ENCODE peak calls at places on chromosomes 7 and 10, in six cellular contexts. One of them, this sample, is unnamed.

GRCh38 chr10:114970515-114970914 is 32.5 kb downstream of the TRUB1 start:
- DNase-seq in GM23338: peak
- DNase-seq in stomach: no peak
- DNase-seq in K562: no peak
- DNase-seq in SK-N-SH: no peak
- DNase-seq in Panc1: no peak
- DNase-seq in this sample: no peak

GRCh38 chr10:80204801-80205477 is 398 bp downstream of the ANXA11 start:
- DNase-seq in Panc1: no peak
- DNase-seq in stomach: peak
- DNase-seq in GM23338: peak
- DNase-seq in K562: peak
- DNase-seq in SK-N-SH: peak
- DNase-seq in this sample: peak

GRCh38 chr7:148334959-148335577 is 255.5 kb upstream of the C7orf33 start:
- DNase-seq in Panc1: no peak
- DNase-seq in SK-N-SH: no peak
- DNase-seq in stomach: no peak
- DNase-seq in GM23338: no peak
- DNase-seq in K562: no peak
- DNase-seq in this sample: no peak

GRCh38 chr10:3969876-3970666 is 185.1 kb upstream of the KLF6 start:
- DNase-seq in stomach: no peak
- DNase-seq in GM23338: no peak
- DNase-seq in K562: no peak
- DNase-seq in SK-N-SH: no peak
- DNase-seq in Panc1: no peak
- DNase-seq in this sample: no peak

GRCh38 chr7:68760556-68760955 is 837.7 kb upstream of the AUTS2 start:
- DNase-seq in stomach: no peak
- DNase-seq in GM23338: no peak
- DNase-seq in K562: no peak
- DNase-seq in SK-N-SH: no peak
- DNase-seq in Panc1: no peak
- DNase-seq in this sample: no peak

GRCh38 chr7:128833148-128833938 is 3.1 kb downstream of the FLNC start:
- DNase-seq in GM23338: peak
- DNase-seq in SK-N-SH: peak
- DNase-seq in K562: peak
- DNase-seq in Panc1: no peak
- DNase-seq in stomach: no peak
- DNase-seq in this sample: no peak

GRCh38 chr7:38147005-38147404 is 31.0 kb upstream of the STARD3NL start:
- DNase-seq in stomach: no peak
- DNase-seq in Panc1: no peak
- DNase-seq in SK-N-SH: no peak
- DNase-seq in GM23338: no peak
- DNase-seq in K562: no peak
- DNase-seq in this sample: no peak

GRCh38 chr10:71467161-71467560 is 70.4 kb downstream of the CDH23 start:
- DNase-seq in stomach: no peak
- DNase-seq in Panc1: no peak
- DNase-seq in SK-N-SH: no peak
- DNase-seq in K562: no peak
- DNase-seq in GM23338: no peak
- DNase-seq in this sample: no peak

GRCh38 chr7:29946428-29947186 is 43.0 kb downstream of the SCRN1 start:
- DNase-seq in GM23338: peak
- DNase-seq in K562: peak
- DNase-seq in SK-N-SH: peak
- DNase-seq in Panc1: no peak
- DNase-seq in stomach: peak
- DNase-seq in this sample: no peak

GRCh38 chr10:92240289-92241157 is 50.4 kb downstream of the CPEB3 start:
- DNase-seq in SK-N-SH: peak
- DNase-seq in stomach: peak
- DNase-seq in Panc1: peak
- DNase-seq in K562: peak
- DNase-seq in GM23338: peak
- DNase-seq in this sample: no peak

GRCh38 chr7:48298779-48299178 is 127.5 kb downstream of the ABCA13 start:
- DNase-seq in stomach: no peak
- DNase-seq in K562: no peak
- DNase-seq in GM23338: no peak
- DNase-seq in Panc1: peak
- DNase-seq in SK-N-SH: no peak
- DNase-seq in this sample: no peak

GRCh38 chr7:115387168-115387567 is 465.3 kb downstream of the MDFIC start:
- DNase-seq in K562: no peak
- DNase-seq in GM23338: no peak
- DNase-seq in Panc1: no peak
- DNase-seq in SK-N-SH: no peak
- DNase-seq in stomach: no peak
- DNase-seq in this sample: no peak

GRCh38 chr10:71658349-71658745 is 61.2 kb downstream of the C10orf105 start:
- DNase-seq in GM23338: no peak
- DNase-seq in stomach: no peak
- DNase-seq in Panc1: no peak
- DNase-seq in SK-N-SH: no peak
- DNase-seq in K562: no peak
- DNase-seq in this sample: no peak

GRCh38 chr7:83520706-83521105 is 128.2 kb downstream of the SEMA3E start:
- DNase-seq in GM23338: no peak
- DNase-seq in SK-N-SH: no peak
- DNase-seq in Panc1: no peak
- DNase-seq in stomach: no peak
- DNase-seq in K562: no peak
- DNase-seq in this sample: no peak

GRCh38 chr7:27260211-27260610 is 17.6 kb downstream of the EVX1 start:
- DNase-seq in K562: no peak
- DNase-seq in GM23338: no peak
- DNase-seq in SK-N-SH: no peak
- DNase-seq in Panc1: no peak
- DNase-seq in stomach: no peak
- DNase-seq in this sample: no peak

GRCh38 chr7:102046373-102047117 is 229.1 kb downstream of the CUX1 start:
- DNase-seq in Panc1: no peak
- DNase-seq in stomach: no peak
- DNase-seq in K562: no peak
- DNase-seq in GM23338: no peak
- DNase-seq in SK-N-SH: no peak
- DNase-seq in this sample: no peak

GRCh38 chr7:111953611-111954010 is 252.6 kb downstream of the DOCK4 start:
- DNase-seq in SK-N-SH: peak
- DNase-seq in K562: no peak
- DNase-seq in Panc1: peak
- DNase-seq in stomach: no peak
- DNase-seq in GM23338: peak
- DNase-seq in this sample: no peak

GRCh38 chr7:105408791-105409410 is 20.2 kb upstream of the SRPK2 start:
- DNase-seq in Panc1: no peak
- DNase-seq in GM23338: no peak
- DNase-seq in SK-N-SH: no peak
- DNase-seq in stomach: no peak
- DNase-seq in K562: no peak
- DNase-seq in this sample: no peak

GRCh38 chr7:105413887-105414437 is 25.2 kb upstream of the SRPK2 start:
- DNase-seq in K562: no peak
- DNase-seq in SK-N-SH: peak
- DNase-seq in GM23338: peak
- DNase-seq in Panc1: no peak
- DNase-seq in stomach: no peak
- DNase-seq in this sample: no peak
- TF ChIP-seq POLR2AphosphoS5 in K562: no peak
- TF ChIP-seq POLR2AphosphoS5 in SK-N-SH: no peak
- TF ChIP-seq POLR2AphosphoS5 in GM23338: no peak
- TF ChIP-seq POLR2AphosphoS5 in Panc1: no peak
- TF ChIP-seq POLR2AphosphoS5 in stomach: no peak
- TF ChIP-seq POLR2AphosphoS5 in this sample: no peak

DNA sequence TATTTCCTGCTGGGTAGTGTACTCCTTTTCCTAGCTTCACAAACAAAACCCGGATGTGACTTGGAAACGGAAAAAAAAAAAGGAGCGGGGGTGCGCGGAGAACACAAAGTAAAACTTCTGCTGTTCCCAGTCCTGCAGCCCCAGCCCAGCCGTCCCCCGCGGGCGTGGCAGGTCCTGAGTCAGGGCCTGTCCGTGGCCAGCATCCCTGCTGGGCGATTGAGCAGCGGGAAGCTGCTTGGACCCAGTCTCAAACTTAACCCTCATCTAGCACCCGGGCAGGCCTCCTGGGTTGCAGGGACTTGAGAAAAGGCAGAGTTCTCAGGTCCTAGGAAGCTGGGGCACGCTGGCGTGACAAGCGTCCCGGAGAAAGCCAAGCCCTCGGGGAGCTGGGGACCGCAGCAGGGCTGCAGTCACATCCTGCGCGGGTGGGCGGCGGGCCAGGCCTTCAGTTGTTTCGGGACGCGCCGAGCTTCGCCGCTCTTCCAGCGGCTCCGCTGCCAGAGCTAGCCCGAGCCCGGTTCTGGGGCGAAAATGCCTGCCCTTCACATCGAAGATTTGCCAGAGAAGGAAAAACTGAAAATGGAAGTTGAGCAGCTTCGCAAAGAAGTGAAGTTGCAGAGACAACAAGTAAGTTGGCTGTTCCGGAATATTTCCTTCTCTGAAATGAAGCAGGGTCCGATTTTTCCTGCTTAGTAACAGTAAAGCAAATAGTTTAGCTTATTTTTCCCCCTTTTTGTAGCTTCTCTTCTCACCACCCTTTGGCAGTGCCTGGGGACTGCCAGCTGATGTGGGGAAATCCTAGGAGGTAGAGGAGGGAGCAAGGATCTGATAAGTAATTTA is at the start of gene GNG11:
- DNase-seq in GM23338: peak
- DNase-seq in stomach: peak
- DNase-seq in SK-N-SH: peak
- DNase-seq in K562: no peak
- DNase-seq in Panc1: no peak
- DNase-seq in this sample: peak
- TF ChIP-seq POLR2AphosphoS5 in GM23338: no peak
- TF ChIP-seq POLR2AphosphoS5 in stomach: no peak
- TF ChIP-seq POLR2AphosphoS5 in SK-N-SH: peak
- TF ChIP-seq POLR2AphosphoS5 in K562: no peak
- TF ChIP-seq POLR2AphosphoS5 in Panc1: peak
- TF ChIP-seq POLR2AphosphoS5 in this sample: no peak

DNA sequence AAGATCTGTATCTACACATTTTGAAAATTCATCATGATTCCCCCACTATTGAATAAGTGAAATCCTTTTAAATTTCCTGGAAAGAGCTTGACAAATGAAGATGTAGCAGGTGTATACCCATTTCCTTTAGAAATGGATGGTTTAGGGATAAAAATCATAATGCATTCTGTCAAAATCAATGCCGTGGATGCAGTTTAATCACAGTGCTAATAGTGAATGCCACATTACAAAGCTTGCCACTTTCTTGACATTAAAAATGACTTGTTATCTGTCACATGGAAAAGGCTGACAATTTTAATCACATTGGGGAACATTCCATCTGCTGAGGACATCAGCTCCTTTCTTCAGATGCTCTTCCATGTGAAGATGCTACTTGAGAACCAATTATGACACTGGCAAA is 229.6 kb downstream of the GPAM start:
- DNase-seq in K562: no peak
- DNase-seq in SK-N-SH: no peak
- DNase-seq in Panc1: no peak
- DNase-seq in GM23338: no peak
- DNase-seq in stomach: no peak
- DNase-seq in this sample: no peak
- TF ChIP-seq POLR2AphosphoS5 in K562: no peak
- TF ChIP-seq POLR2AphosphoS5 in SK-N-SH: no peak
- TF ChIP-seq POLR2AphosphoS5 in Panc1: no peak
- TF ChIP-seq POLR2AphosphoS5 in GM23338: no peak
- TF ChIP-seq POLR2AphosphoS5 in stomach: no peak
- TF ChIP-seq POLR2AphosphoS5 in this sample: no peak

DNA sequence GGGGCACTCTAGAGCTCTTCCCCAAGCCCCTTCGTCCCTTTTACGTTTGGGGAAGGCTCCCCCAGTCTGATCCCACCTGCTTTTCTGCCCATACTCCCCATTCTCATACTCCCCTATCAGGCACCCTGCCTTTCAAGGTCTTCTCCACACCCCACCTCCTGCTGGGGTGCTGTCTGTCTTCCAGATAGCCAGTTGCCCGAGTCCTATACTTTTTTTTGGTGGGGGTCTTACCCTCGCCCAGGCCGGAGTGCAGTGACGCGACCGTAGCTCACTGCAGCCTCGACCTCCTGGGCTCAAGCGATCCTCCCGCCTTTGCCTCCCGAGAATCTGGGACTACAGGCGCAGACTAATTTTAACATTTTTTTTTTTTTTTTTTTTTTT is 775 bp upstream of the ABHD11 start:
- DNase-seq in stomach: no peak
- DNase-seq in Panc1: no peak
- DNase-seq in K562: no peak
- DNase-seq in GM23338: no peak
- DNase-seq in SK-N-SH: no peak
- DNase-seq in this sample: no peak
- TF ChIP-seq POLR2AphosphoS5 in stomach: no peak
- TF ChIP-seq POLR2AphosphoS5 in Panc1: no peak
- TF ChIP-seq POLR2AphosphoS5 in K562: no peak
- TF ChIP-seq POLR2AphosphoS5 in GM23338: no peak
- TF ChIP-seq POLR2AphosphoS5 in SK-N-SH: no peak
- TF ChIP-seq POLR2AphosphoS5 in this sample: no peak

This sample was measured in GM12891.